ENCODE peak calls at places on chromosome 22, in five cellular contexts. One of them, this sample, is unnamed.

GRCh38 chr22:20036535-20037392 is 15.9 kb downstream of the TANGO2 start:
- DNase-seq in AG04450: no peak
- DNase-seq in foreskin fibroblast: no peak
- DNase-seq in adrenal gland: no peak
- DNase-seq in transverse colon: no peak
- DNase-seq in this sample: no peak

GRCh38 chr22:46454910-46455269 is 82.5 kb downstream of the CELSR1 start:
- DNase-seq in AG04450: no peak
- DNase-seq in foreskin fibroblast: no peak
- DNase-seq in adrenal gland: no peak
- DNase-seq in transverse colon: no peak
- DNase-seq in this sample: no peak

GRCh38 chr22:46905834-46906233 is 143.4 kb downstream of the TBC1D22A start:
- DNase-seq in AG04450: no peak
- DNase-seq in foreskin fibroblast: no peak
- DNase-seq in adrenal gland: no peak
- DNase-seq in transverse colon: no peak
- DNase-seq in this sample: no peak

GRCh38 chr22:46507451-46508390 is 29.7 kb downstream of the CELSR1 start:
- DNase-seq in AG04450: no peak
- DNase-seq in foreskin fibroblast: no peak
- DNase-seq in adrenal gland: no peak
- DNase-seq in transverse colon: no peak
- DNase-seq in this sample: no peak

GRCh38 chr22:41447435-41448188 is 1.0 kb upstream of the TOB2 start:
- DNase-seq in AG04450: no peak
- DNase-seq in foreskin fibroblast: peak; percentile 79
- DNase-seq in adrenal gland: peak; percentile 77
- DNase-seq in transverse colon: peak; percentile 69
- DNase-seq in this sample: peak; percentile 68

GRCh38 chr22:38879961-38880360 is 7.9 kb upstream of the CBX6 start:
- DNase-seq in AG04450: no peak
- DNase-seq in foreskin fibroblast: no peak
- DNase-seq in adrenal gland: no peak
- DNase-seq in transverse colon: no peak
- DNase-seq in this sample: no peak

GRCh38 chr22:23388492-23389009 is 191.5 kb downstream of the IGLL1 start:
- DNase-seq in AG04450: no peak
- DNase-seq in foreskin fibroblast: no peak
- DNase-seq in adrenal gland: no peak
- DNase-seq in transverse colon: no peak
- DNase-seq in this sample: no peak

GRCh38 chr22:32466496-32466895 is 2.2 kb upstream of the BPIFC start:
- DNase-seq in AG04450: no peak
- DNase-seq in foreskin fibroblast: no peak
- DNase-seq in adrenal gland: no peak
- DNase-seq in transverse colon: no peak
- DNase-seq in this sample: no peak

GRCh38 chr22:38766076-38766777 is 10.4 kb upstream of the SUN2 start:
- DNase-seq in AG04450: no peak
- DNase-seq in foreskin fibroblast: peak; percentile 82
- DNase-seq in adrenal gland: peak; percentile 90
- DNase-seq in transverse colon: peak; percentile 78
- DNase-seq in this sample: peak; percentile 68

GRCh38 chr22:25726241-25726640 is 15.7 kb upstream of the MYO18B start:
- DNase-seq in AG04450: no peak
- DNase-seq in foreskin fibroblast: no peak
- DNase-seq in adrenal gland: no peak
- DNase-seq in transverse colon: no peak
- DNase-seq in this sample: no peak

GRCh38 chr22:31442768-31443489 is 43.5 kb downstream of the DRG1 start:
- DNase-seq in AG04450: no peak
- DNase-seq in foreskin fibroblast: no peak
- DNase-seq in adrenal gland: peak; percentile 34
- DNase-seq in transverse colon: no peak
- DNase-seq in this sample: peak; percentile 58

GRCh38 chr22:19292262-19293230 is 1.0 kb upstream of the CLTCL1 start:
- DNase-seq in AG04450: no peak
- DNase-seq in foreskin fibroblast: peak; percentile 47
- DNase-seq in adrenal gland: peak; percentile 69
- DNase-seq in transverse colon: peak; percentile 18
- DNase-seq in this sample: peak; percentile 60

GRCh38 chr22:46299101-46299500 is 2.4 kb downstream of the GTSE1 start:
- DNase-seq in AG04450: no peak
- DNase-seq in foreskin fibroblast: no peak
- DNase-seq in adrenal gland: no peak
- DNase-seq in transverse colon: no peak
- DNase-seq in this sample: no peak

GRCh38 chr22:40240671-40241070 is 62.9 kb downstream of the TNRC6B start:
- DNase-seq in AG04450: no peak
- DNase-seq in foreskin fibroblast: no peak
- DNase-seq in adrenal gland: no peak
- DNase-seq in transverse colon: no peak
- DNase-seq in this sample: no peak

GRCh38 chr22:17746916-17747315 is 27.4 kb downstream of the BID start:
- DNase-seq in AG04450: no peak
- DNase-seq in foreskin fibroblast: no peak
- DNase-seq in adrenal gland: no peak
- DNase-seq in transverse colon: no peak
- DNase-seq in this sample: no peak

GRCh38 chr22:24819941-24820461 is 14.0 kb downstream of the SGSM1 start:
- DNase-seq in AG04450: no peak
- DNase-seq in foreskin fibroblast: no peak
- DNase-seq in adrenal gland: no peak
- DNase-seq in transverse colon: peak; percentile 65
- DNase-seq in this sample: no peak

GRCh38 chr22:42270178-42270511 is 308 bp downstream of the TCF20 start:
- DNase-seq in AG04450: no peak
- DNase-seq in foreskin fibroblast: no peak
- DNase-seq in adrenal gland: no peak
- DNase-seq in transverse colon: no peak
- DNase-seq in this sample: peak; percentile 3

GRCh38 chr22:46675479-46675878 is 55.3 kb downstream of the GRAMD4 start:
- DNase-seq in AG04450: no peak
- DNase-seq in foreskin fibroblast: no peak
- DNase-seq in adrenal gland: no peak
- DNase-seq in transverse colon: no peak
- DNase-seq in this sample: no peak

GRCh38 chr22:20080445-20080775 is 369 bp downstream of the DGCR8 start:
- DNase-seq in AG04450: no peak
- DNase-seq in foreskin fibroblast: peak; percentile 81
- DNase-seq in adrenal gland: peak; percentile 53
- DNase-seq in transverse colon: peak; percentile 71
- DNase-seq in this sample: peak; percentile 55

GRCh38 chr22:38238519-38239051 is 34.2 kb downstream of the TMEM184B start:
- DNase-seq in AG04450: no peak
- DNase-seq in foreskin fibroblast: peak; percentile 85
- DNase-seq in adrenal gland: peak; percentile 80
- DNase-seq in transverse colon: no peak
- DNase-seq in this sample: no peak

GRCh38 chr22:26713823-26714449 is 56.5 kb downstream of the MIAT start:
- DNase-seq in AG04450: no peak
- DNase-seq in foreskin fibroblast: peak; percentile 26
- DNase-seq in adrenal gland: peak; percentile 21
- DNase-seq in transverse colon: no peak
- DNase-seq in this sample: peak; percentile 50

GRCh38 chr22:31230155-31230870 is 18.2 kb downstream of the LIMK2 start:
- DNase-seq in AG04450: no peak
- DNase-seq in foreskin fibroblast: no peak
- DNase-seq in adrenal gland: peak; percentile 50
- DNase-seq in transverse colon: no peak
- DNase-seq in this sample: peak; percentile 67

GRCh38 chr22:25709758-25710157 is 32.2 kb upstream of the MYO18B start:
- DNase-seq in AG04450: no peak
- DNase-seq in foreskin fibroblast: no peak
- DNase-seq in adrenal gland: no peak
- DNase-seq in transverse colon: no peak
- DNase-seq in this sample: no peak

GRCh38 chr22:47891609-47892008 is 1129.2 kb downstream of the TBC1D22A start:
- DNase-seq in AG04450: no peak
- DNase-seq in foreskin fibroblast: no peak
- DNase-seq in adrenal gland: no peak
- DNase-seq in transverse colon: no peak
- DNase-seq in this sample: no peak

GRCh38 chr22:19582033-19582693 is 58.0 kb upstream of the CLDN5 start:
- DNase-seq in AG04450: no peak
- DNase-seq in foreskin fibroblast: no peak
- DNase-seq in adrenal gland: no peak
- DNase-seq in transverse colon: no peak
- DNase-seq in this sample: no peak

GRCh38 chr22:24133187-24133965 is 47.9 kb upstream of the SUSD2 start:
- DNase-seq in AG04450: no peak
- DNase-seq in foreskin fibroblast: peak; percentile 55
- DNase-seq in adrenal gland: no peak
- DNase-seq in transverse colon: no peak
- DNase-seq in this sample: peak; percentile 44

GRCh38 chr22:39462443-39463147 is 5.8 kb downstream of the MGAT3 start:
- DNase-seq in AG04450: no peak
- DNase-seq in foreskin fibroblast: no peak
- DNase-seq in adrenal gland: no peak
- DNase-seq in transverse colon: no peak
- DNase-seq in this sample: no peak

GRCh38 chr22:39343259-39344045 is 6.3 kb upstream of the SYNGR1 start:
- DNase-seq in AG04450: no peak
- DNase-seq in foreskin fibroblast: peak; percentile 81
- DNase-seq in adrenal gland: peak; percentile 69
- DNase-seq in transverse colon: peak; percentile 66
- DNase-seq in this sample: peak; percentile 65

GRCh38 chr22:46659059-46659790 is 39.0 kb downstream of the GRAMD4 start:
- DNase-seq in AG04450: no peak
- DNase-seq in foreskin fibroblast: no peak
- DNase-seq in adrenal gland: no peak
- DNase-seq in transverse colon: no peak
- DNase-seq in this sample: no peak

GRCh38 chr22:26330971-26331625 is 98.0 kb upstream of the ASPHD2 start:
- DNase-seq in AG04450: no peak
- DNase-seq in foreskin fibroblast: peak; percentile 67
- DNase-seq in adrenal gland: peak; percentile 30
- DNase-seq in transverse colon: peak; percentile 64
- DNase-seq in this sample: peak; percentile 33

GRCh38 chr22:26002456-26002855 is 166.8 kb upstream of the SEZ6L start:
- DNase-seq in AG04450: no peak
- DNase-seq in foreskin fibroblast: no peak
- DNase-seq in adrenal gland: no peak
- DNase-seq in transverse colon: no peak
- DNase-seq in this sample: no peak

DNA sequence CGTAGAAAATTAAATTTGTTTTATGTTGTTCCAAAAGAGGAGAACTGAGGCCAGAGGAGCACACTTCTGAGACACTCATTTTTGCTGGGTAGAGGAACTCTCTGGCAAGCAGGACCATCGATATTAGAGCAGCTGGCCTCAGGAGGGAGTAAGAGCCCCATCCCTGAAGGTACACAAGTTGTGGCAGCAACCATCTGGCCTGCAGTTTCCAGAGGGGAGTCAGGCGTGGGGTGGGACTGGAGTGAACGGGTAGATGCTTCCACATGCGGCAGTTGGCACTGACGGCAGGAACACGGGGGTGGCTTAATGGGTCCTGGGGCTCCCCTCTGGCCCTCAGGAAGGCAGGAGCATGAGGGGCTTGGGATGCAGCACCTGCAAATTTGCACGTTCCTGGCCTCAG is 13.2 kb upstream of the SSTR3 start:
- DNase-seq in AG04450: no peak
- DNase-seq in foreskin fibroblast: peak; percentile 42
- DNase-seq in adrenal gland: no peak
- DNase-seq in transverse colon: peak; percentile 35
- DNase-seq in this sample: no peak
- TF ChIP-seq CTCF in AG04450: peak; percentile 26
- TF ChIP-seq CTCF in foreskin fibroblast: peak; percentile 15
- TF ChIP-seq CTCF in adrenal gland: no peak
- TF ChIP-seq CTCF in transverse colon: no peak
- TF ChIP-seq CTCF in this sample: peak; percentile 22

GRCh38 chr22:44889233-44889878 is 120.4 kb downstream of the PHF21B start:
- DNase-seq in AG04450: no peak
- DNase-seq in foreskin fibroblast: no peak
- DNase-seq in adrenal gland: no peak
- DNase-seq in transverse colon: no peak
- DNase-seq in this sample: no peak
- TF ChIP-seq CTCF in AG04450: no peak
- TF ChIP-seq CTCF in foreskin fibroblast: no peak
- TF ChIP-seq CTCF in adrenal gland: no peak
- TF ChIP-seq CTCF in transverse colon: no peak
- TF ChIP-seq CTCF in this sample: no peak

GRCh38 chr22:49154433-49154832 is 673.2 kb downstream of the BRD1 start:
- DNase-seq in AG04450: no peak
- DNase-seq in foreskin fibroblast: no peak
- DNase-seq in adrenal gland: no peak
- DNase-seq in transverse colon: no peak
- DNase-seq in this sample: no peak
- TF ChIP-seq CTCF in AG04450: no peak
- TF ChIP-seq CTCF in foreskin fibroblast: no peak
- TF ChIP-seq CTCF in adrenal gland: no peak
- TF ChIP-seq CTCF in transverse colon: no peak
- TF ChIP-seq CTCF in this sample: no peak

GRCh38 chr22:29998627-29999026 is 81.6 kb upstream of the HORMAD2 start:
- DNase-seq in AG04450: no peak
- DNase-seq in foreskin fibroblast: no peak
- DNase-seq in adrenal gland: no peak
- DNase-seq in transverse colon: no peak
- DNase-seq in this sample: no peak
- TF ChIP-seq CTCF in AG04450: peak; percentile 50
- TF ChIP-seq CTCF in foreskin fibroblast: no peak
- TF ChIP-seq CTCF in adrenal gland: no peak
- TF ChIP-seq CTCF in transverse colon: no peak
- TF ChIP-seq CTCF in this sample: no peak

GRCh38 chr22:36727110-36727509 is 23.6 kb upstream of the CACNG2 start:
- DNase-seq in AG04450: no peak
- DNase-seq in foreskin fibroblast: no peak
- DNase-seq in adrenal gland: no peak
- DNase-seq in transverse colon: no peak
- DNase-seq in this sample: no peak

GRCh38 chr22:36730176-36730858 is 26.8 kb upstream of the CACNG2 start:
- DNase-seq in AG04450: no peak
- DNase-seq in foreskin fibroblast: no peak
- DNase-seq in adrenal gland: no peak
- DNase-seq in transverse colon: no peak
- DNase-seq in this sample: no peak

GRCh38 chr22:36727927-36728488 is 24.5 kb upstream of the CACNG2 start:
- DNase-seq in AG04450: no peak
- DNase-seq in foreskin fibroblast: no peak
- DNase-seq in adrenal gland: no peak
- DNase-seq in transverse colon: no peak
- DNase-seq in this sample: no peak

GRCh38 chr22:36729321-36729720 is 25.8 kb upstream of the CACNG2 start:
- DNase-seq in AG04450: no peak
- DNase-seq in foreskin fibroblast: no peak
- DNase-seq in adrenal gland: no peak
- DNase-seq in transverse colon: no peak
- DNase-seq in this sample: no peak

GRCh38 chr22:36728505-36728904 is 25.0 kb upstream of the CACNG2 start:
- DNase-seq in AG04450: no peak
- DNase-seq in foreskin fibroblast: no peak
- DNase-seq in adrenal gland: no peak
- DNase-seq in transverse colon: no peak
- DNase-seq in this sample: no peak
- TF ChIP-seq CTCF in AG04450: no peak
- TF ChIP-seq CTCF in foreskin fibroblast: no peak
- TF ChIP-seq CTCF in adrenal gland: no peak
- TF ChIP-seq CTCF in transverse colon: no peak
- TF ChIP-seq CTCF in this sample: no peak

This sample was measured in fibroblast of villous mesenchyme.